ENCODE peak calls at places on chromosomes 1 and 21, in six cellular contexts. One of them, this sample, is unnamed.

GRCh38 chr1:10835423-10836421 is 39.3 kb upstream of the CASZ1 start:
- DNase-seq in AG10803: peak
- DNase-seq in astrocyte of the cerebellum: peak
- DNase-seq in GM23338: peak
- DNase-seq in AG04450: no peak
- DNase-seq in lung: peak
- DNase-seq in this sample: peak

GRCh38 chr1:87972818-87973217 is 644.1 kb downstream of the LMO4 start:
- DNase-seq in GM23338: no peak
- DNase-seq in astrocyte of the cerebellum: peak
- DNase-seq in lung: no peak
- DNase-seq in AG04450: no peak
- DNase-seq in AG10803: no peak
- DNase-seq in this sample: no peak

GRCh38 chr1:37814257-37814656 is 6.2 kb upstream of the YRDC start:
- DNase-seq in AG04450: no peak
- DNase-seq in astrocyte of the cerebellum: no peak
- DNase-seq in AG10803: no peak
- DNase-seq in lung: no peak
- DNase-seq in GM23338: no peak
- DNase-seq in this sample: no peak

GRCh38 chr1:227734546-227734857 is 600 bp downstream of the JMJD4 start:
- DNase-seq in AG10803: no peak
- DNase-seq in lung: no peak
- DNase-seq in AG04450: no peak
- DNase-seq in astrocyte of the cerebellum: no peak
- DNase-seq in GM23338: peak
- DNase-seq in this sample: no peak

GRCh38 chr1:7110306-7110705 is 325.1 kb downstream of the CAMTA1 start:
- DNase-seq in lung: no peak
- DNase-seq in AG10803: no peak
- DNase-seq in AG04450: no peak
- DNase-seq in astrocyte of the cerebellum: no peak
- DNase-seq in GM23338: no peak
- DNase-seq in this sample: no peak

GRCh38 chr1:39926343-39926769 is 24.6 kb upstream of the MYCL start:
- DNase-seq in AG10803: peak
- DNase-seq in AG04450: no peak
- DNase-seq in lung: no peak
- DNase-seq in GM23338: no peak
- DNase-seq in astrocyte of the cerebellum: no peak
- DNase-seq in this sample: no peak

GRCh38 chr1:228472655-228473054 is 14.5 kb upstream of the RNF187 start:
- DNase-seq in GM23338: no peak
- DNase-seq in AG04450: no peak
- DNase-seq in AG10803: no peak
- DNase-seq in lung: no peak
- DNase-seq in astrocyte of the cerebellum: no peak
- DNase-seq in this sample: no peak

GRCh38 chr1:17539526-17540254 is at the start of gene ARHGEF10L:
- DNase-seq in AG04450: no peak
- DNase-seq in GM23338: no peak
- DNase-seq in lung: no peak
- DNase-seq in astrocyte of the cerebellum: no peak
- DNase-seq in AG10803: peak
- DNase-seq in this sample: peak

GRCh38 chr1:97190326-97190725 is 468.7 kb downstream of the PTBP2 start:
- DNase-seq in AG10803: peak
- DNase-seq in astrocyte of the cerebellum: peak
- DNase-seq in GM23338: no peak
- DNase-seq in AG04450: no peak
- DNase-seq in lung: no peak
- DNase-seq in this sample: no peak

GRCh38 chr1:241542199-241542907 is 10.2 kb downstream of the KMO start:
- DNase-seq in AG10803: no peak
- DNase-seq in lung: no peak
- DNase-seq in AG04450: no peak
- DNase-seq in astrocyte of the cerebellum: no peak
- DNase-seq in GM23338: no peak
- DNase-seq in this sample: no peak

GRCh38 chr1:236207569-236207968 is 65.2 kb downstream of the GPR137B start:
- DNase-seq in AG10803: no peak
- DNase-seq in AG04450: no peak
- DNase-seq in lung: no peak
- DNase-seq in GM23338: no peak
- DNase-seq in astrocyte of the cerebellum: no peak
- DNase-seq in this sample: no peak

GRCh38 chr1:37673920-37674319 is 18.4 kb upstream of the CDCA8 start:
- DNase-seq in AG10803: peak
- DNase-seq in AG04450: no peak
- DNase-seq in astrocyte of the cerebellum: no peak
- DNase-seq in GM23338: peak
- DNase-seq in lung: no peak
- DNase-seq in this sample: no peak

GRCh38 chr21:36859744-36860501 is 106.5 kb downstream of the HLCS start:
- DNase-seq in GM23338: peak
- DNase-seq in AG04450: no peak
- DNase-seq in lung: peak
- DNase-seq in AG10803: peak
- DNase-seq in astrocyte of the cerebellum: no peak
- DNase-seq in this sample: peak

GRCh38 chr1:209850342-209850979 is 22.7 kb downstream of the UTP25 start:
- DNase-seq in GM23338: peak
- DNase-seq in AG10803: peak
- DNase-seq in astrocyte of the cerebellum: no peak
- DNase-seq in lung: no peak
- DNase-seq in AG04450: no peak
- DNase-seq in this sample: peak

GRCh38 chr1:38860464-38860816 is 868 bp upstream of the RRAGC start:
- DNase-seq in AG10803: no peak
- DNase-seq in lung: no peak
- DNase-seq in astrocyte of the cerebellum: no peak
- DNase-seq in GM23338: no peak
- DNase-seq in AG04450: no peak
- DNase-seq in this sample: no peak

GRCh38 chr1:29399465-29399864 is 163.1 kb downstream of the PTPRU start:
- DNase-seq in astrocyte of the cerebellum: no peak
- DNase-seq in AG04450: no peak
- DNase-seq in AG10803: no peak
- DNase-seq in lung: no peak
- DNase-seq in GM23338: no peak
- DNase-seq in this sample: no peak

GRCh38 chr21:46096596-46096981 is 1.3 kb upstream of the COL6A2 start:
- DNase-seq in astrocyte of the cerebellum: no peak
- DNase-seq in lung: no peak
- DNase-seq in AG04450: no peak
- DNase-seq in AG10803: no peak
- DNase-seq in GM23338: no peak
- DNase-seq in this sample: peak

GRCh38 chr1:98700228-98700627 is 38.7 kb downstream of the SNX7 start:
- DNase-seq in lung: no peak
- DNase-seq in astrocyte of the cerebellum: no peak
- DNase-seq in AG04450: peak
- DNase-seq in GM23338: no peak
- DNase-seq in AG10803: no peak
- DNase-seq in this sample: no peak

GRCh38 chr1:32924881-32925344 is 23.7 kb upstream of the TMEM54 start:
- DNase-seq in AG10803: no peak
- DNase-seq in astrocyte of the cerebellum: no peak
- DNase-seq in AG04450: no peak
- DNase-seq in lung: no peak
- DNase-seq in GM23338: peak
- DNase-seq in this sample: peak

GRCh38 chr21:34808569-34809204 is 139.9 kb downstream of the CLIC6 start:
- DNase-seq in GM23338: no peak
- DNase-seq in AG10803: peak
- DNase-seq in lung: no peak
- DNase-seq in astrocyte of the cerebellum: peak
- DNase-seq in AG04450: peak
- DNase-seq in this sample: no peak

GRCh38 chr1:185632659-185633428 is 101.3 kb upstream of the HMCN1 start:
- DNase-seq in astrocyte of the cerebellum: peak
- DNase-seq in AG10803: peak
- DNase-seq in GM23338: no peak
- DNase-seq in lung: no peak
- DNase-seq in AG04450: no peak
- DNase-seq in this sample: no peak

DNA sequence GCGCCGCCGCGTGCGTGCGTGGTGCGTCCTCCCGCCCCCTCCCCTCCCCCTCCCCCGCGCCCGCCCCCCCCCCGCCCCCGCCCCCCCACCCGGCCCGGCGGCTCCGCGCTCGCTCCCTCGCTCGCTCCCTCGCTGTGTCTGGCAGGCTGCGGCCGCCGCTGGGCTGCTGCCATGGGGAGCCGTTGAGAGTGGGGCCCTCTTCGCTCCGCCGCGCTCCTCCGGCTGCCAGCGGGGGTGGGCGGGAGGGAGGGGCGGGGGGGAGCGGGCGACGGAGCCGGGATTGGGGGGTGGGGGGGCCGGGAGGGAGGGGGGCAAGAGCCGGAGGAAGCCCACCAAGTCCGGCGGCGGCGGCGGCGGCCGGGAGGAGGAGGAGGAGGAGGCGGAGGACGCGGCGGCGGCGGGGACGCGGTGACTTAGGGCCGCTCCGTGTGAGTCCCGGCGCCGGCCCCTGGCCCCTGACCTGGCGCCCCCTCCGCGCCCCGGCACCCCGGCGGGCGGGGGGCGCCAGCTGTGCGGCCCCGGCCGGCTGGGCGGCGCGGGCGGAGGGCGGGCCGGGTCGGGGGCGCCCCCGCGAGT is 2.4 kb upstream of the ZBTB18 start:
- DNase-seq in GM23338: peak
- DNase-seq in AG10803: no peak
- DNase-seq in lung: no peak
- DNase-seq in AG04450: no peak
- DNase-seq in astrocyte of the cerebellum: no peak
- DNase-seq in this sample: no peak
- H3K4me3 ChIP-seq in GM23338: no peak
- H3K4me3 ChIP-seq in AG10803: peak
- H3K4me3 ChIP-seq in lung: peak
- H3K4me3 ChIP-seq in AG04450: peak
- H3K4me3 ChIP-seq in astrocyte of the cerebellum: peak
- H3K4me3 ChIP-seq in this sample: peak

GRCh38 chr1:154178856-154179811 is 12.8 kb downstream of the TPM3 start:
- DNase-seq in GM23338: no peak
- DNase-seq in astrocyte of the cerebellum: no peak
- DNase-seq in lung: no peak
- DNase-seq in AG10803: no peak
- DNase-seq in AG04450: no peak
- DNase-seq in this sample: peak
- H3K4me3 ChIP-seq in GM23338: peak
- H3K4me3 ChIP-seq in astrocyte of the cerebellum: no peak
- H3K4me3 ChIP-seq in lung: no peak
- H3K4me3 ChIP-seq in AG10803: no peak
- H3K4me3 ChIP-seq in AG04450: peak
- H3K4me3 ChIP-seq in this sample: no peak

GRCh38 chr1:196155586-196155985 is 452.7 kb downstream of the KCNT2 start:
- DNase-seq in astrocyte of the cerebellum: no peak
- DNase-seq in GM23338: no peak
- DNase-seq in lung: no peak
- DNase-seq in AG10803: no peak
- DNase-seq in AG04450: no peak
- DNase-seq in this sample: no peak

GRCh38 chr1:196160066-196160795 is 448.0 kb downstream of the KCNT2 start:
- DNase-seq in GM23338: no peak
- DNase-seq in lung: no peak
- DNase-seq in AG04450: no peak
- DNase-seq in AG10803: peak
- DNase-seq in astrocyte of the cerebellum: peak
- DNase-seq in this sample: no peak
- H3K4me3 ChIP-seq in GM23338: no peak
- H3K4me3 ChIP-seq in lung: no peak
- H3K4me3 ChIP-seq in AG04450: no peak
- H3K4me3 ChIP-seq in AG10803: no peak
- H3K4me3 ChIP-seq in astrocyte of the cerebellum: no peak
- H3K4me3 ChIP-seq in this sample: no peak

GRCh38 chr1:160207751-160208150 is 2.6 kb downstream of the PEA15 start:
- DNase-seq in AG10803: no peak
- DNase-seq in AG04450: no peak
- DNase-seq in astrocyte of the cerebellum: no peak
- DNase-seq in GM23338: no peak
- DNase-seq in lung: no peak
- DNase-seq in this sample: no peak

GRCh38 chr1:160208179-160209040 is 3.2 kb downstream of the PEA15 start:
- DNase-seq in AG10803: no peak
- DNase-seq in AG04450: no peak
- DNase-seq in lung: no peak
- DNase-seq in astrocyte of the cerebellum: no peak
- DNase-seq in GM23338: no peak
- DNase-seq in this sample: no peak

GRCh38 chr1:160206421-160207117 is 1.4 kb downstream of the PEA15 start:
- DNase-seq in lung: no peak
- DNase-seq in astrocyte of the cerebellum: peak
- DNase-seq in GM23338: peak
- DNase-seq in AG04450: peak
- DNase-seq in AG10803: peak
- DNase-seq in this sample: peak

GRCh38 chr1:160205974-160206369 is 788 bp downstream of the PEA15 start:
- DNase-seq in AG04450: no peak
- DNase-seq in astrocyte of the cerebellum: no peak
- DNase-seq in lung: no peak
- DNase-seq in AG10803: peak
- DNase-seq in GM23338: no peak
- DNase-seq in this sample: no peak

DNA sequence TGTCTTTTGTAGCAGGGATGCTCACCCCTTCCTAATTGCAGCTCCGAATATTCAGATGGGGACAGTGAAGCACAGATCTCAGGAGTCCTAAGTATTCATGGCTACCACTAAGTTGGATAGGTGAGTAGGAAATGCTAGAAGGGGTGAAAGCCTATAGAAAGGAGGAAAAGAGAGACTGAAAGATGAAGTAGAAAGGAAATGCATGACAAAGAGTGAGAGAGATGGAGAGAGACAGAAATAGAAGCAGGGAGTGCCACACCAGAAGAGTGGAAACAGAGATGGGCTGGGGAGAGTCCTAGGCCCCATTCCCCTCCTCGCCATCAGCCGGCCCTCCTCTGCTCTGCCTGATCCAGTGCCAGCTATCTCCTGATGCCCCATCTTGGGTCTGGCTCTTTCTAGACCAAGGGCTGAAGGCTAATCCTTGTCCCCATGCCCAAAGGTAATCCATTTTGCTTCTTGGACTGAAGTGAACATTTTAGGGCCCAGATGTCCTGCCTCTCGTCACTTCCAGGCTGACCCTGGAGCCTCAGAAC is 2.0 kb downstream of the PEA15 start:
- DNase-seq in astrocyte of the cerebellum: no peak
- DNase-seq in GM23338: no peak
- DNase-seq in AG04450: no peak
- DNase-seq in AG10803: no peak
- DNase-seq in lung: no peak
- DNase-seq in this sample: no peak
- H3K4me3 ChIP-seq in astrocyte of the cerebellum: peak
- H3K4me3 ChIP-seq in GM23338: peak
- H3K4me3 ChIP-seq in AG04450: peak
- H3K4me3 ChIP-seq in AG10803: peak
- H3K4me3 ChIP-seq in lung: no peak
- H3K4me3 ChIP-seq in this sample: no peak

GRCh38 chr1:109618614-109619404 is 607 bp downstream of the GNAT2 start:
- DNase-seq in AG04450: no peak
- DNase-seq in lung: no peak
- DNase-seq in AG10803: no peak
- DNase-seq in astrocyte of the cerebellum: no peak
- DNase-seq in GM23338: no peak
- DNase-seq in this sample: no peak
- H3K4me3 ChIP-seq in AG04450: peak
- H3K4me3 ChIP-seq in lung: no peak
- H3K4me3 ChIP-seq in AG10803: peak
- H3K4me3 ChIP-seq in astrocyte of the cerebellum: peak
- H3K4me3 ChIP-seq in GM23338: peak
- H3K4me3 ChIP-seq in this sample: peak

This sample was measured in H7.